ENCODE peak calls at places on chromosomes 5 and 9, in seven cellular contexts. One of them, this sample, is unnamed.

GRCh38 chr5:173793677-173794570 is 94.2 kb upstream of the CPEB4 start:
- DNase-seq in AG04450: no peak
- DNase-seq in NCI-H1105 treated with DMSO at 0.1 percent for 48 hours: no peak
- DNase-seq in tibial nerve: no peak
- DNase-seq in germinal center: no peak
- DNase-seq in head of caudate nucleus: no peak
- DNase-seq in endothelial cell: no peak
- DNase-seq in this sample: no peak

GRCh38 chr9:79154806-79155205 is 417.0 kb upstream of the TLE4 start:
- DNase-seq in tibial nerve: no peak
- DNase-seq in NCI-H1105 treated with DMSO at 0.1 percent for 48 hours: no peak
- DNase-seq in endothelial cell: no peak
- DNase-seq in germinal center: no peak
- DNase-seq in head of caudate nucleus: no peak
- DNase-seq in AG04450: no peak
- DNase-seq in this sample: no peak

GRCh38 chr5:74063821-74064598 is 438.0 kb downstream of the ARHGEF28 start:
- DNase-seq in tibial nerve: no peak
- DNase-seq in germinal center: no peak
- DNase-seq in head of caudate nucleus: no peak
- DNase-seq in NCI-H1105 treated with DMSO at 0.1 percent for 48 hours: no peak
- DNase-seq in AG04450: peak
- DNase-seq in endothelial cell: no peak
- DNase-seq in this sample: no peak

GRCh38 chr5:59831341-59831989 is 62.1 kb downstream of the PDE4D start:
- DNase-seq in NCI-H1105 treated with DMSO at 0.1 percent for 48 hours: no peak
- DNase-seq in endothelial cell: no peak
- DNase-seq in AG04450: no peak
- DNase-seq in germinal center: no peak
- DNase-seq in tibial nerve: no peak
- DNase-seq in head of caudate nucleus: no peak
- DNase-seq in this sample: no peak

GRCh38 chr9:136220017-136220729 is 15.2 kb upstream of the LHX3 start:
- DNase-seq in AG04450: no peak
- DNase-seq in endothelial cell: no peak
- DNase-seq in NCI-H1105 treated with DMSO at 0.1 percent for 48 hours: no peak
- DNase-seq in head of caudate nucleus: no peak
- DNase-seq in tibial nerve: no peak
- DNase-seq in germinal center: no peak
- DNase-seq in this sample: no peak

GRCh38 chr9:98192503-98193335 is at the start of gene CORO2A:
- DNase-seq in endothelial cell: peak
- DNase-seq in AG04450: peak
- DNase-seq in head of caudate nucleus: peak
- DNase-seq in NCI-H1105 treated with DMSO at 0.1 percent for 48 hours: peak
- DNase-seq in germinal center: peak
- DNase-seq in tibial nerve: peak
- DNase-seq in this sample: peak

GRCh38 chr9:100587375-100587774 is 9.5 kb downstream of the CAVIN4 start:
- DNase-seq in endothelial cell: no peak
- DNase-seq in tibial nerve: no peak
- DNase-seq in NCI-H1105 treated with DMSO at 0.1 percent for 48 hours: no peak
- DNase-seq in head of caudate nucleus: no peak
- DNase-seq in germinal center: no peak
- DNase-seq in AG04450: no peak
- DNase-seq in this sample: no peak

GRCh38 chr5:83715316-83716060 is 5.2 kb downstream of the HAPLN1 start:
- DNase-seq in head of caudate nucleus: no peak
- DNase-seq in tibial nerve: no peak
- DNase-seq in AG04450: no peak
- DNase-seq in germinal center: no peak
- DNase-seq in endothelial cell: no peak
- DNase-seq in NCI-H1105 treated with DMSO at 0.1 percent for 48 hours: no peak
- DNase-seq in this sample: no peak

GRCh38 chr9:93118863-93119702 is 15.0 kb downstream of the NINJ1 start:
- DNase-seq in germinal center: no peak
- DNase-seq in NCI-H1105 treated with DMSO at 0.1 percent for 48 hours: no peak
- DNase-seq in head of caudate nucleus: no peak
- DNase-seq in tibial nerve: no peak
- DNase-seq in AG04450: no peak
- DNase-seq in endothelial cell: no peak
- DNase-seq in this sample: no peak

GRCh38 chr9:133837644-133838597 is 99.8 kb upstream of the SARDH start:
- DNase-seq in NCI-H1105 treated with DMSO at 0.1 percent for 48 hours: no peak
- DNase-seq in head of caudate nucleus: no peak
- DNase-seq in germinal center: no peak
- DNase-seq in tibial nerve: no peak
- DNase-seq in endothelial cell: no peak
- DNase-seq in AG04450: no peak
- DNase-seq in this sample: no peak

GRCh38 chr5:173573126-173573960 is 43.1 kb downstream of the BOD1 start:
- DNase-seq in NCI-H1105 treated with DMSO at 0.1 percent for 48 hours: peak
- DNase-seq in head of caudate nucleus: peak
- DNase-seq in tibial nerve: peak
- DNase-seq in germinal center: peak
- DNase-seq in endothelial cell: peak
- DNase-seq in AG04450: no peak
- DNase-seq in this sample: no peak

GRCh38 chr9:136245194-136246150 is at the start of gene QSOX2:
- DNase-seq in AG04450: peak
- DNase-seq in head of caudate nucleus: peak
- DNase-seq in NCI-H1105 treated with DMSO at 0.1 percent for 48 hours: peak
- DNase-seq in tibial nerve: peak
- DNase-seq in endothelial cell: peak
- DNase-seq in germinal center: peak
- DNase-seq in this sample: peak

GRCh38 chr5:82011761-82012160 is 39.9 kb downstream of the ATG10 start:
- DNase-seq in germinal center: no peak
- DNase-seq in NCI-H1105 treated with DMSO at 0.1 percent for 48 hours: no peak
- DNase-seq in head of caudate nucleus: no peak
- DNase-seq in endothelial cell: no peak
- DNase-seq in tibial nerve: no peak
- DNase-seq in AG04450: peak
- DNase-seq in this sample: no peak

GRCh38 chr5:155211764-155212163 is 198.2 kb downstream of the KIF4B start:
- DNase-seq in AG04450: no peak
- DNase-seq in germinal center: no peak
- DNase-seq in NCI-H1105 treated with DMSO at 0.1 percent for 48 hours: no peak
- DNase-seq in endothelial cell: no peak
- DNase-seq in tibial nerve: no peak
- DNase-seq in head of caudate nucleus: no peak
- DNase-seq in this sample: peak

GRCh38 chr5:761854-762685 is 22.5 kb downstream of the ZDHHC11B start:
- DNase-seq in endothelial cell: no peak
- DNase-seq in NCI-H1105 treated with DMSO at 0.1 percent for 48 hours: no peak
- DNase-seq in AG04450: no peak
- DNase-seq in head of caudate nucleus: peak
- DNase-seq in tibial nerve: no peak
- DNase-seq in germinal center: no peak
- DNase-seq in this sample: peak

GRCh38 chr5:109146611-109147010 is 263.2 kb downstream of the PJA2 start:
- DNase-seq in endothelial cell: no peak
- DNase-seq in germinal center: no peak
- DNase-seq in NCI-H1105 treated with DMSO at 0.1 percent for 48 hours: no peak
- DNase-seq in tibial nerve: no peak
- DNase-seq in AG04450: no peak
- DNase-seq in head of caudate nucleus: no peak
- DNase-seq in this sample: no peak

GRCh38 chr9:71975833-71976232 is 64.4 kb downstream of the C9orf85 start:
- DNase-seq in AG04450: no peak
- DNase-seq in head of caudate nucleus: no peak
- DNase-seq in endothelial cell: no peak
- DNase-seq in tibial nerve: no peak
- DNase-seq in NCI-H1105 treated with DMSO at 0.1 percent for 48 hours: no peak
- DNase-seq in germinal center: no peak
- DNase-seq in this sample: no peak

GRCh38 chr9:125649315-125649714 is 57.7 kb downstream of the MAPKAP1 start:
- DNase-seq in tibial nerve: no peak
- DNase-seq in NCI-H1105 treated with DMSO at 0.1 percent for 48 hours: no peak
- DNase-seq in head of caudate nucleus: no peak
- DNase-seq in endothelial cell: no peak
- DNase-seq in germinal center: no peak
- DNase-seq in AG04450: no peak
- DNase-seq in this sample: no peak

GRCh38 chr9:128902351-128903078 is 18.3 kb upstream of the PHYHD1 start:
- DNase-seq in tibial nerve: no peak
- DNase-seq in NCI-H1105 treated with DMSO at 0.1 percent for 48 hours: no peak
- DNase-seq in AG04450: no peak
- DNase-seq in endothelial cell: no peak
- DNase-seq in germinal center: peak
- DNase-seq in head of caudate nucleus: peak
- DNase-seq in this sample: peak

GRCh38 chr5:73213566-73213998 is 40.6 kb downstream of the TMEM174 start:
- DNase-seq in head of caudate nucleus: no peak
- DNase-seq in AG04450: peak
- DNase-seq in germinal center: no peak
- DNase-seq in NCI-H1105 treated with DMSO at 0.1 percent for 48 hours: no peak
- DNase-seq in tibial nerve: peak
- DNase-seq in endothelial cell: no peak
- DNase-seq in this sample: no peak

GRCh38 chr5:83844320-83845068 is 123.8 kb upstream of the HAPLN1 start:
- DNase-seq in germinal center: no peak
- DNase-seq in endothelial cell: no peak
- DNase-seq in head of caudate nucleus: no peak
- DNase-seq in NCI-H1105 treated with DMSO at 0.1 percent for 48 hours: no peak
- DNase-seq in tibial nerve: no peak
- DNase-seq in AG04450: peak
- DNase-seq in this sample: no peak

GRCh38 chr5:131854134-131854533 is 57.3 kb upstream of the FNIP1 start:
- DNase-seq in endothelial cell: no peak
- DNase-seq in tibial nerve: no peak
- DNase-seq in germinal center: no peak
- DNase-seq in head of caudate nucleus: no peak
- DNase-seq in NCI-H1105 treated with DMSO at 0.1 percent for 48 hours: no peak
- DNase-seq in AG04450: no peak
- DNase-seq in this sample: no peak

GRCh38 chr9:135050072-135050990 is 37.1 kb upstream of the OLFM1 start:
- DNase-seq in NCI-H1105 treated with DMSO at 0.1 percent for 48 hours: no peak
- DNase-seq in tibial nerve: no peak
- DNase-seq in AG04450: no peak
- DNase-seq in endothelial cell: no peak
- DNase-seq in head of caudate nucleus: peak
- DNase-seq in germinal center: no peak
- DNase-seq in this sample: no peak

GRCh38 chr9:91724068-91724440 is 226.0 kb downstream of the ROR2 start:
- DNase-seq in AG04450: no peak
- DNase-seq in NCI-H1105 treated with DMSO at 0.1 percent for 48 hours: no peak
- DNase-seq in tibial nerve: no peak
- DNase-seq in endothelial cell: no peak
- DNase-seq in germinal center: no peak
- DNase-seq in head of caudate nucleus: no peak
- DNase-seq in this sample: no peak

This sample was measured in NCI-H2171.